ENCODE peak calls at places on chromosome X, in four cellular contexts. G is ACHN; S is left cardiac atrium; D is activated CD4-positive, alpha-beta T cell treated with anti-CD3 and anti-CD28 coated beads, Interleukin-2, amount 50 U/mL, for 1 hour. M is an unnamed sample.

GRCh38 chrX:9293051-9293496 is 171.8 kb upstream of the TBL1X start:
- DNase-seq in G (no peak), S (no peak), D (no peak), M (no peak)

GRCh38 chrX:118254611-118255010 is 91.3 kb upstream of the WDR44 start:
- DNase-seq in G (peak), D (peak), S (no peak), M (peak)

GRCh38 chrX:12419591-12419990 is 281.3 kb downstream of the FRMPD4 start:
- DNase-seq in G (no peak), S (no peak), D (no peak), M (no peak)

GRCh38 chrX:123361371-123361770 is 177.3 kb downstream of the GRIA3 start:
- DNase-seq in G (no peak), S (no peak), D (no peak), M (no peak)

GRCh38 chrX:108270739-108271396 is 167.4 kb downstream of the COL4A6 start:
- DNase-seq in S (no peak), D (no peak), G (no peak), M (no peak)

GRCh38 chrX:45508459-45508858 is 307.8 kb upstream of the DIPK2B start:
- DNase-seq in G (no peak), D (no peak), S (peak), M (no peak)

GRCh38 chrX:16825306-16826035 is 39.2 kb downstream of the TXLNG start:
- DNase-seq in D (no peak), G (no peak), S (no peak), M (no peak)

GRCh38 chrX:28910501-28910900 is 323.3 kb downstream of the IL1RAPL1 start:
- DNase-seq in G (no peak), D (no peak), S (no peak), M (no peak)

M was measured in naive thymus-derived CD8-positive, alpha-beta T cell.